ENCODE peak calls at places on chromosomes 16 and 17, in nine cellular contexts. One of them, this sample, is unnamed.
A peak's percentile ranks its signal among the peaks of the same experiment; 100 is the strongest.

GRCh38 chr17:17868637-17869522 is 32.1 kb upstream of the SREBF1 start:
- DNase-seq in NCI-H510A: no peak
- DNase-seq in NCI-H1694 treated with DMSO at 0.1 percent for 48 hours: no peak
- DNase-seq in PC-9: no peak
- DNase-seq in anterior cingulate cortex: no peak
- DNase-seq in H54: no peak
- DNase-seq in GM18507: no peak
- DNase-seq in amniotic stem cell: no peak
- DNase-seq in heart right ventricle: peak; percentile 68
- DNase-seq in this sample: no peak

GRCh38 chr16:65624696-65625095 is 502.8 kb upstream of the CDH11 start:
- DNase-seq in GM18507: no peak
- DNase-seq in heart right ventricle: no peak
- DNase-seq in amniotic stem cell: no peak
- DNase-seq in NCI-H1694 treated with DMSO at 0.1 percent for 48 hours: no peak
- DNase-seq in anterior cingulate cortex: no peak
- DNase-seq in NCI-H510A: no peak
- DNase-seq in PC-9: no peak
- DNase-seq in H54: no peak
- DNase-seq in this sample: no peak

GRCh38 chr16:30539000-30539964 is 4.6 kb upstream of the ZNF747 start:
- DNase-seq in heart right ventricle: peak; percentile 73
- DNase-seq in NCI-H510A: no peak
- DNase-seq in GM18507: no peak
- DNase-seq in NCI-H1694 treated with DMSO at 0.1 percent for 48 hours: no peak
- DNase-seq in amniotic stem cell: no peak
- DNase-seq in anterior cingulate cortex: no peak
- DNase-seq in PC-9: no peak
- DNase-seq in H54: no peak
- DNase-seq in this sample: no peak

GRCh38 chr17:8062435-8062806 is 23.6 kb downstream of the ALOX15B start:
- DNase-seq in PC-9: no peak
- DNase-seq in NCI-H1694 treated with DMSO at 0.1 percent for 48 hours: no peak
- DNase-seq in heart right ventricle: no peak
- DNase-seq in amniotic stem cell: no peak
- DNase-seq in H54: no peak
- DNase-seq in NCI-H510A: no peak
- DNase-seq in anterior cingulate cortex: no peak
- DNase-seq in GM18507: no peak
- DNase-seq in this sample: no peak

GRCh38 chr17:47316316-47316715 is 7.4 kb upstream of the EFCAB13 start:
- DNase-seq in PC-9: no peak
- DNase-seq in heart right ventricle: no peak
- DNase-seq in NCI-H510A: no peak
- DNase-seq in GM18507: no peak
- DNase-seq in amniotic stem cell: no peak
- DNase-seq in H54: no peak
- DNase-seq in anterior cingulate cortex: no peak
- DNase-seq in NCI-H1694 treated with DMSO at 0.1 percent for 48 hours: no peak
- DNase-seq in this sample: no peak

GRCh38 chr17:16214190-16215001 is 938 bp downstream of the NCOR1 start:
- DNase-seq in heart right ventricle: no peak
- DNase-seq in NCI-H510A: no peak
- DNase-seq in PC-9: no peak
- DNase-seq in anterior cingulate cortex: no peak
- DNase-seq in H54: no peak
- DNase-seq in GM18507: peak; percentile 4
- DNase-seq in NCI-H1694 treated with DMSO at 0.1 percent for 48 hours: no peak
- DNase-seq in amniotic stem cell: no peak
- DNase-seq in this sample: no peak

GRCh38 chr16:28915181-28915580 is 9.9 kb downstream of the RABEP2 start:
- DNase-seq in NCI-H510A: no peak
- DNase-seq in amniotic stem cell: no peak
- DNase-seq in heart right ventricle: no peak
- DNase-seq in GM18507: no peak
- DNase-seq in PC-9: no peak
- DNase-seq in anterior cingulate cortex: no peak
- DNase-seq in H54: peak; percentile 49
- DNase-seq in NCI-H1694 treated with DMSO at 0.1 percent for 48 hours: no peak
- DNase-seq in this sample: no peak

GRCh38 chr17:67068999-67069398 is 24.6 kb downstream of the CACNG1 start:
- DNase-seq in GM18507: no peak
- DNase-seq in H54: no peak
- DNase-seq in NCI-H1694 treated with DMSO at 0.1 percent for 48 hours: no peak
- DNase-seq in heart right ventricle: no peak
- DNase-seq in PC-9: no peak
- DNase-seq in NCI-H510A: peak; percentile 62
- DNase-seq in anterior cingulate cortex: no peak
- DNase-seq in amniotic stem cell: no peak
- DNase-seq in this sample: no peak

GRCh38 chr16:69858196-69859104 is 92.7 kb upstream of the CLEC18A start:
- DNase-seq in NCI-H510A: no peak
- DNase-seq in NCI-H1694 treated with DMSO at 0.1 percent for 48 hours: no peak
- DNase-seq in H54: no peak
- DNase-seq in anterior cingulate cortex: no peak
- DNase-seq in amniotic stem cell: no peak
- DNase-seq in GM18507: no peak
- DNase-seq in PC-9: no peak
- DNase-seq in heart right ventricle: no peak
- DNase-seq in this sample: no peak

GRCh38 chr16:3881499-3881995 is 1.0 kb upstream of the CREBBP start:
- DNase-seq in NCI-H510A: no peak
- DNase-seq in heart right ventricle: no peak
- DNase-seq in H54: no peak
- DNase-seq in NCI-H1694 treated with DMSO at 0.1 percent for 48 hours: no peak
- DNase-seq in amniotic stem cell: no peak
- DNase-seq in PC-9: peak; percentile 40
- DNase-seq in GM18507: no peak
- DNase-seq in anterior cingulate cortex: no peak
- DNase-seq in this sample: no peak

GRCh38 chr17:53516643-53517042 is 306.1 kb upstream of the KIF2B start:
- DNase-seq in GM18507: no peak
- DNase-seq in NCI-H1694 treated with DMSO at 0.1 percent for 48 hours: peak; percentile 7
- DNase-seq in amniotic stem cell: no peak
- DNase-seq in NCI-H510A: no peak
- DNase-seq in PC-9: no peak
- DNase-seq in heart right ventricle: no peak
- DNase-seq in H54: no peak
- DNase-seq in anterior cingulate cortex: no peak
- DNase-seq in this sample: no peak

GRCh38 chr16:13631916-13632315 is 288.0 kb upstream of the ERCC4 start:
- DNase-seq in amniotic stem cell: no peak
- DNase-seq in PC-9: no peak
- DNase-seq in NCI-H510A: no peak
- DNase-seq in anterior cingulate cortex: no peak
- DNase-seq in H54: no peak
- DNase-seq in GM18507: no peak
- DNase-seq in NCI-H1694 treated with DMSO at 0.1 percent for 48 hours: no peak
- DNase-seq in heart right ventricle: no peak
- DNase-seq in this sample: no peak

GRCh38 chr16:85716016-85716679 is 27.4 kb upstream of the GINS2 start:
- DNase-seq in GM18507: no peak
- DNase-seq in heart right ventricle: no peak
- DNase-seq in H54: no peak
- DNase-seq in anterior cingulate cortex: no peak
- DNase-seq in NCI-H1694 treated with DMSO at 0.1 percent for 48 hours: no peak
- DNase-seq in amniotic stem cell: no peak
- DNase-seq in PC-9: no peak
- DNase-seq in NCI-H510A: no peak
- DNase-seq in this sample: no peak

GRCh38 chr16:8957509-8958157 is 6.1 kb downstream of the USP7 start:
- DNase-seq in GM18507: no peak
- DNase-seq in PC-9: no peak
- DNase-seq in anterior cingulate cortex: no peak
- DNase-seq in H54: no peak
- DNase-seq in heart right ventricle: no peak
- DNase-seq in NCI-H510A: no peak
- DNase-seq in amniotic stem cell: no peak
- DNase-seq in NCI-H1694 treated with DMSO at 0.1 percent for 48 hours: no peak
- DNase-seq in this sample: no peak

GRCh38 chr17:77957869-77958715 is at the start of gene TNRC6C:
- DNase-seq in NCI-H510A: peak; percentile 98
- DNase-seq in heart right ventricle: peak; percentile 100
- DNase-seq in anterior cingulate cortex: peak; percentile 99
- DNase-seq in amniotic stem cell: peak; percentile 98
- DNase-seq in PC-9: peak; percentile 76
- DNase-seq in NCI-H1694 treated with DMSO at 0.1 percent for 48 hours: peak; percentile 98
- DNase-seq in H54: peak; percentile 99
- DNase-seq in GM18507: peak; percentile 83
- DNase-seq in this sample: peak; percentile 98

GRCh38 chr16:12971216-12971615 is 69.8 kb downstream of the SHISA9 start:
- DNase-seq in H54: peak; percentile 33
- DNase-seq in PC-9: peak; percentile 93
- DNase-seq in NCI-H1694 treated with DMSO at 0.1 percent for 48 hours: no peak
- DNase-seq in NCI-H510A: peak; percentile 69
- DNase-seq in heart right ventricle: peak; percentile 11
- DNase-seq in amniotic stem cell: no peak
- DNase-seq in GM18507: no peak
- DNase-seq in anterior cingulate cortex: peak; percentile 29
- DNase-seq in this sample: no peak

GRCh38 chr17:42407289-42407836 is 15.7 kb downstream of the CAVIN1 start:
- DNase-seq in GM18507: no peak
- DNase-seq in heart right ventricle: peak; percentile 91
- DNase-seq in H54: no peak
- DNase-seq in NCI-H1694 treated with DMSO at 0.1 percent for 48 hours: peak; percentile 93
- DNase-seq in PC-9: peak; percentile 65
- DNase-seq in amniotic stem cell: no peak
- DNase-seq in anterior cingulate cortex: peak; percentile 48
- DNase-seq in NCI-H510A: peak; percentile 77
- DNase-seq in this sample: peak; percentile 72

GRCh38 chr16:66621973-66622372 is 17.5 kb downstream of the CMTM3 start:
- DNase-seq in anterior cingulate cortex: no peak
- DNase-seq in NCI-H1694 treated with DMSO at 0.1 percent for 48 hours: no peak
- DNase-seq in heart right ventricle: no peak
- DNase-seq in PC-9: no peak
- DNase-seq in amniotic stem cell: no peak
- DNase-seq in NCI-H510A: no peak
- DNase-seq in H54: no peak
- DNase-seq in GM18507: no peak
- DNase-seq in this sample: no peak

GRCh38 chr17:58755577-58756245 is at the start of gene PPM1E:
- DNase-seq in H54: peak; percentile 60
- DNase-seq in NCI-H1694 treated with DMSO at 0.1 percent for 48 hours: peak; percentile 84
- DNase-seq in amniotic stem cell: no peak
- DNase-seq in NCI-H510A: peak; percentile 86
- DNase-seq in anterior cingulate cortex: peak; percentile 13
- DNase-seq in heart right ventricle: peak; percentile 21
- DNase-seq in PC-9: peak; percentile 7
- DNase-seq in GM18507: peak; percentile 53
- DNase-seq in this sample: peak; percentile 78

GRCh38 chr17:38338053-38338452 is 5.7 kb downstream of the GPR179 start:
- DNase-seq in anterior cingulate cortex: peak; percentile 14
- DNase-seq in NCI-H1694 treated with DMSO at 0.1 percent for 48 hours: peak; percentile 48
- DNase-seq in amniotic stem cell: no peak
- DNase-seq in heart right ventricle: no peak
- DNase-seq in NCI-H510A: no peak
- DNase-seq in H54: no peak
- DNase-seq in PC-9: no peak
- DNase-seq in GM18507: no peak
- DNase-seq in this sample: no peak

GRCh38 chr16:30659507-30660423 is 1.5 kb downstream of the FBRS start:
- DNase-seq in NCI-H510A: no peak
- DNase-seq in heart right ventricle: no peak
- DNase-seq in GM18507: no peak
- DNase-seq in H54: no peak
- DNase-seq in anterior cingulate cortex: no peak
- DNase-seq in amniotic stem cell: no peak
- DNase-seq in NCI-H1694 treated with DMSO at 0.1 percent for 48 hours: no peak
- DNase-seq in PC-9: peak; percentile 72
- DNase-seq in this sample: no peak

GRCh38 chr17:54727624-54728023 is 173.0 kb upstream of the TOM1L1 start:
- DNase-seq in PC-9: no peak
- DNase-seq in anterior cingulate cortex: no peak
- DNase-seq in H54: no peak
- DNase-seq in heart right ventricle: no peak
- DNase-seq in NCI-H1694 treated with DMSO at 0.1 percent for 48 hours: no peak
- DNase-seq in amniotic stem cell: no peak
- DNase-seq in NCI-H510A: no peak
- DNase-seq in GM18507: no peak
- DNase-seq in this sample: no peak

GRCh38 chr17:47957591-47958490 is at the start of gene PRR15L:
- DNase-seq in anterior cingulate cortex: no peak
- DNase-seq in NCI-H1694 treated with DMSO at 0.1 percent for 48 hours: no peak
- DNase-seq in H54: no peak
- DNase-seq in PC-9: peak; percentile 76
- DNase-seq in heart right ventricle: no peak
- DNase-seq in amniotic stem cell: no peak
- DNase-seq in GM18507: no peak
- DNase-seq in NCI-H510A: peak; percentile 100
- DNase-seq in this sample: no peak

GRCh38 chr17:72657467-72658317 is 434.8 kb downstream of the SLC39A11 start:
- DNase-seq in heart right ventricle: no peak
- DNase-seq in anterior cingulate cortex: no peak
- DNase-seq in PC-9: peak; percentile 31
- DNase-seq in H54: peak; percentile 41
- DNase-seq in amniotic stem cell: no peak
- DNase-seq in NCI-H510A: no peak
- DNase-seq in NCI-H1694 treated with DMSO at 0.1 percent for 48 hours: no peak
- DNase-seq in GM18507: no peak
- DNase-seq in this sample: no peak

GRCh38 chr16:56401482-56401881 is 23.9 kb downstream of the AMFR start:
- DNase-seq in amniotic stem cell: no peak
- DNase-seq in H54: no peak
- DNase-seq in NCI-H1694 treated with DMSO at 0.1 percent for 48 hours: peak; percentile 64
- DNase-seq in GM18507: no peak
- DNase-seq in heart right ventricle: no peak
- DNase-seq in PC-9: no peak
- DNase-seq in anterior cingulate cortex: no peak
- DNase-seq in NCI-H510A: peak; percentile 68
- DNase-seq in this sample: peak; percentile 21

GRCh38 chr17:61015966-61016365 is 338.3 kb downstream of the BCAS3 start:
- DNase-seq in NCI-H510A: no peak
- DNase-seq in PC-9: no peak
- DNase-seq in NCI-H1694 treated with DMSO at 0.1 percent for 48 hours: no peak
- DNase-seq in heart right ventricle: no peak
- DNase-seq in H54: no peak
- DNase-seq in anterior cingulate cortex: no peak
- DNase-seq in GM18507: no peak
- DNase-seq in amniotic stem cell: no peak
- DNase-seq in this sample: no peak

GRCh38 chr16:20064520-20064919 is 9.2 kb downstream of the GPR139 start:
- DNase-seq in H54: no peak
- DNase-seq in NCI-H1694 treated with DMSO at 0.1 percent for 48 hours: no peak
- DNase-seq in heart right ventricle: no peak
- DNase-seq in PC-9: no peak
- DNase-seq in anterior cingulate cortex: no peak
- DNase-seq in NCI-H510A: no peak
- DNase-seq in amniotic stem cell: no peak
- DNase-seq in GM18507: no peak
- DNase-seq in this sample: no peak

GRCh38 chr16:371729-372521 is 1.6 kb upstream of the MRPL28 start:
- DNase-seq in NCI-H510A: peak; percentile 73
- DNase-seq in NCI-H1694 treated with DMSO at 0.1 percent for 48 hours: no peak
- DNase-seq in GM18507: no peak
- DNase-seq in H54: no peak
- DNase-seq in amniotic stem cell: no peak
- DNase-seq in heart right ventricle: no peak
- DNase-seq in PC-9: no peak
- DNase-seq in anterior cingulate cortex: no peak
- DNase-seq in this sample: no peak

GRCh38 chr16:81261049-81261648 is 22.7 kb downstream of the BCO1 start:
- DNase-seq in NCI-H510A: no peak
- DNase-seq in PC-9: no peak
- DNase-seq in heart right ventricle: no peak
- DNase-seq in GM18507: no peak
- DNase-seq in NCI-H1694 treated with DMSO at 0.1 percent for 48 hours: no peak
- DNase-seq in H54: no peak
- DNase-seq in amniotic stem cell: no peak
- DNase-seq in anterior cingulate cortex: no peak
- DNase-seq in this sample: no peak

GRCh38 chr16:68234188-68235104 is 1.5 kb downstream of the ESRP2 start:
- DNase-seq in anterior cingulate cortex: no peak
- DNase-seq in NCI-H1694 treated with DMSO at 0.1 percent for 48 hours: no peak
- DNase-seq in amniotic stem cell: no peak
- DNase-seq in NCI-H510A: peak; percentile 96
- DNase-seq in heart right ventricle: no peak
- DNase-seq in H54: no peak
- DNase-seq in PC-9: peak; percentile 97
- DNase-seq in GM18507: no peak
- DNase-seq in this sample: no peak

GRCh38 chr17:1495265-1495664 is 2.8 kb upstream of the MYO1C start:
- DNase-seq in amniotic stem cell: no peak
- DNase-seq in H54: no peak
- DNase-seq in anterior cingulate cortex: no peak
- DNase-seq in PC-9: peak; percentile 17
- DNase-seq in NCI-H510A: no peak
- DNase-seq in NCI-H1694 treated with DMSO at 0.1 percent for 48 hours: no peak
- DNase-seq in GM18507: no peak
- DNase-seq in heart right ventricle: peak; percentile 74
- DNase-seq in this sample: no peak

This sample was measured in GM12891.